ENCODE peak calls at places on chromosomes 5 and 9, in eight cellular contexts. Q is amniotic stem cell; R is iPS DF 6.9; Z is LHCN-M2; L is Caco-2; Y is glutamatergic neuron; H is erythroblast; U is central memory CD4-positive, alpha-beta T cell. J is an unnamed sample.

GRCh38 chr5:136018814-136019777 is 9.7 kb upstream of the TGFBI start:
- DNase-seq in U (no peak), H (no peak), Z (peak), R (no peak), Y (no peak), Q (peak), L (no peak), J (no peak)

GRCh38 chr9:79129865-79130480 is 441.8 kb upstream of the TLE4 start:
- DNase-seq in Z (peak), Y (peak), L (peak), Q (peak), R (peak), U (no peak), H (peak), J (no peak)

GRCh38 chr9:127711226-127711701 is 4.2 kb downstream of the PTRH1 start:
- DNase-seq in R (no peak), Y (peak), H (no peak), U (no peak), Z (no peak), Q (no peak), L (no peak), J (no peak)

GRCh38 chr5:103724272-103724671 is 161.7 kb upstream of the NUDT12 start:
- DNase-seq in Q (no peak), Z (no peak), Y (no peak), H (no peak), U (no peak), R (no peak), L (no peak), J (no peak)

GRCh38 chr5:37554938-37555337 is 175.8 kb downstream of the WDR70 start:
- DNase-seq in Q (no peak), L (peak), Z (no peak), U (no peak), H (peak), Y (no peak), R (no peak), J (no peak)

GRCh38 chr5:24161559-24161958 is 483.2 kb downstream of the CDH10 start:
- DNase-seq in R (no peak), Q (no peak), L (no peak), Y (no peak), H (no peak), Z (no peak), U (no peak), J (no peak)

GRCh38 chr5:114434396-114435219 is 72.7 kb downstream of the KCNN2 start:
- DNase-seq in Y (no peak), Q (no peak), L (no peak), U (no peak), R (no peak), H (no peak), Z (no peak), J (no peak)

GRCh38 chr9:93205896-93206575 is 22.1 kb downstream of the WNK2 start:
- DNase-seq in H (no peak), Y (no peak), Z (no peak), Q (no peak), R (no peak), U (no peak), L (no peak), J (no peak)

GRCh38 chr5:75510836-75511434 is 494 bp downstream of the CERT1 start:
- DNase-seq in L (peak), Q (peak), Y (peak), R (no peak), U (peak), H (peak), Z (peak), J (no peak)

GRCh38 chr9:78298046-78298511 is 1.2 kb downstream of the PSAT1 start:
- DNase-seq in L (no peak), U (no peak), Z (no peak), H (peak), Q (no peak), Y (peak), R (no peak), J (no peak)

GRCh38 chr5:136073714-136074113 is 44.9 kb downstream of the TGFBI start:
- DNase-seq in U (no peak), Q (no peak), R (no peak), H (no peak), L (no peak), Y (no peak), Z (no peak), J (no peak)

GRCh38 chr5:153267506-153267905 is 223.0 kb upstream of the GRIA1 start:
- DNase-seq in Q (no peak), H (no peak), L (no peak), Z (peak), Y (no peak), R (no peak), U (no peak), J (peak)

GRCh38 chr5:126680215-126680817 is 79.6 kb downstream of the PHAX start:
- DNase-seq in Q (peak), Y (no peak), U (no peak), R (no peak), Z (peak), H (peak), L (no peak), J (peak)

GRCh38 chr5:5221731-5222130 is 81.6 kb downstream of the ADAMTS16 start:
- DNase-seq in L (no peak), R (no peak), Z (peak), Y (no peak), U (no peak), H (no peak), Q (no peak), J (no peak)

GRCh38 chr5:116137544-116138378 is 52.9 kb downstream of the COMMD10 start:
- DNase-seq in L (peak), Z (peak), R (peak), H (peak), Y (no peak), U (peak), Q (peak), J (no peak)

GRCh38 chr5:153767221-153768218 is 271.2 kb downstream of the FAM114A2 start:
- DNase-seq in Z (no peak), Y (no peak), H (no peak), Q (no peak), L (no peak), R (no peak), U (no peak), J (no peak)

GRCh38 chr9:136578915-136579637 is 33.2 kb upstream of the NOTCH1 start:
- DNase-seq in Q (no peak), L (peak), Z (no peak), Y (no peak), R (no peak), H (peak), U (no peak), J (no peak)

GRCh38 chr5:61048534-61048933 is 103.5 kb downstream of the NDUFAF2 start:
- DNase-seq in H (no peak), U (no peak), Y (no peak), Q (peak), R (no peak), L (no peak), Z (peak), J (peak)

GRCh38 chr9:35910613-35911488 is 1.6 kb downstream of the SPAAR start:
- DNase-seq in Z (peak), Q (no peak), H (peak), U (peak), L (peak), Y (peak), R (no peak), J (no peak)

GRCh38 chr5:74575741-74576538 is 64.6 kb downstream of the ENC1 start:
- DNase-seq in Q (no peak), U (peak), R (no peak), H (no peak), L (no peak), Y (no peak), Z (peak), J (peak)

GRCh38 chr5:120160120-120160895 is 303.8 kb upstream of the PRR16 start:
- DNase-seq in U (no peak), Z (peak), R (no peak), Q (no peak), Y (no peak), H (no peak), L (no peak), J (no peak)

GRCh38 chr5:143161893-143162520 is 241.5 kb downstream of the NR3C1 start:
- DNase-seq in Q (no peak), U (no peak), L (no peak), H (no peak), R (no peak), Z (peak), Y (no peak), J (no peak)

GRCh38 chr5:52856564-52856963 is 68.8 kb downstream of the ITGA1 start:
- DNase-seq in H (no peak), R (no peak), U (no peak), Q (no peak), L (no peak), Y (no peak), Z (peak), J (no peak)

GRCh38 chr5:23411200-23411599 is 96.2 kb upstream of the PRDM9 start:
- DNase-seq in Q (no peak), L (no peak), R (no peak), U (no peak), Z (no peak), H (no peak), Y (no peak), J (no peak)

GRCh38 chr5:137506296-137506695 is 7.2 kb upstream of the SPOCK1 start:
- DNase-seq in R (no peak), L (no peak), H (no peak), Z (no peak), Y (no peak), U (no peak), Q (no peak), J (no peak)

GRCh38 chr5:73380052-73380451 is 68.5 kb downstream of the FOXD1 start:
- DNase-seq in U (no peak), Y (peak), R (no peak), Q (no peak), Z (no peak), H (no peak), L (no peak), J (no peak)

GRCh38 chr5:74541381-74541781 is 99.1 kb downstream of the ENC1 start:
- DNase-seq in U (no peak), L (no peak), Z (no peak), R (no peak), Q (no peak), Y (no peak), H (no peak), J (no peak)

GRCh38 chr9:99430301-99430700 is 208.2 kb downstream of the SEC61B start:
- DNase-seq in R (no peak), Z (peak), H (no peak), Q (no peak), U (no peak), L (no peak), Y (no peak), J (no peak)

GRCh38 chr9:128828719-128829452 is 708 bp downstream of the SPOUT1 start:
- DNase-seq in R (no peak), Q (no peak), L (no peak), Y (no peak), U (no peak), H (no peak), Z (no peak), J (no peak)

GRCh38 chr9:61669352-61669751 is 479.5 kb downstream of the SPATA31A7 start:
- DNase-seq in R (no peak), U (no peak), H (no peak), L (no peak), Q (no peak), Z (no peak), Y (no peak), J (no peak)

GRCh38 chr9:137319976-137320551 is 18.0 kb upstream of the NRARP start:
- DNase-seq in U (no peak), R (no peak), L (no peak), Y (peak), H (no peak), Z (no peak), Q (no peak), J (no peak)

GRCh38 chr5:156913719-156914370 is 49.2 kb downstream of the TIMD4 start:
- DNase-seq in Q (no peak), L (no peak), H (no peak), R (peak), Y (no peak), U (peak), Z (no peak), J (no peak)

GRCh38 chr9:69857131-69857530 is 36.5 kb downstream of the CFAP95 start:
- DNase-seq in R (no peak), U (no peak), Y (no peak), L (no peak), H (no peak), Q (peak), Z (peak), J (no peak)

GRCh38 chr5:19927919-19928318 is 60.1 kb downstream of the CDH18 start:
- DNase-seq in H (no peak), Y (no peak), L (peak), Q (no peak), R (peak), U (no peak), Z (no peak), J (no peak)